ENCODE peak calls at places on chromosomes 16 and 17, in four cellular contexts. F, P, U and H are unnamed samples.

GRCh38 chr16:81621496-81621895 is 157.6 kb upstream of the PLCG2 start:
- DNase-seq in P (no peak), F (no peak), U (no peak), H (no peak)

GRCh38 chr17:1122681-1123396 is 56.9 kb downstream of the ABR start:
- DNase-seq in F (peak; percentile 98), P (peak; percentile 92), U (peak; percentile 80), H (peak; percentile 91)

GRCh38 chr17:42629420-42630009 is 20.0 kb downstream of the TUBG1 start:
- DNase-seq in U (no peak), P (no peak), F (no peak), H (no peak)

GRCh38 chr17:38885728-38886642 is 16.1 kb downstream of the LASP1 start:
- DNase-seq in F (no peak), U (no peak), P (peak; percentile 75), H (no peak)

GRCh38 chr16:31334934-31335333 is 20.0 kb upstream of the ITGAX start:
- DNase-seq in F (no peak), U (no peak), P (no peak), H (no peak)

GRCh38 chr17:4584125-4584834 is at the start of gene SMTNL2:
- DNase-seq in F (no peak), P (peak; percentile 64), U (no peak), H (peak; percentile 63)

GRCh38 chr16:70158261-70158939 is 15.2 kb upstream of the CLEC18C start:
- DNase-seq in F (no peak), P (peak; percentile 12), U (peak; percentile 17), H (peak; percentile 16)

GRCh38 chr17:7881655-7882054 is 6.9 kb upstream of the CHD3 start:
- DNase-seq in U (no peak), P (peak; percentile 65), F (no peak), H (no peak)

GRCh38 chr16:1745181-1745899 is 26.0 kb downstream of the NME3 start:
- DNase-seq in P (no peak), U (no peak), F (no peak), H (no peak)

GRCh38 chr17:40306395-40306794 is 2.6 kb upstream of the RARA start:
- DNase-seq in U (no peak), P (peak; percentile 9), F (no peak), H (no peak)

GRCh38 chr17:78960945-78961344 is 18.8 kb downstream of the LGALS3BP start:
- DNase-seq in P (no peak), F (no peak), U (no peak), H (no peak)

GRCh38 chr17:49616546-49617205 is 41.0 kb downstream of the NXPH3 start:
- DNase-seq in F (no peak), U (no peak), P (no peak), H (no peak)

GRCh38 chr16:85983064-85983463 is 84.1 kb downstream of the IRF8 start:
- DNase-seq in U (no peak), P (no peak), F (no peak), H (no peak)

GRCh38 chr17:58176200-58176599 is 9.4 kb downstream of the OR4D2 start:
- DNase-seq in P (no peak), U (no peak), F (no peak), H (no peak)

GRCh38 chr17:4393806-4394205 is 27.3 kb upstream of the UBE2G1 start:
- DNase-seq in P (no peak), F (no peak), U (no peak), H (no peak)

GRCh38 chr17:80427366-80428282 is 12.7 kb downstream of the ENDOV start:
- DNase-seq in F (peak; percentile 48), U (no peak), P (peak; percentile 56), H (no peak)

GRCh38 chr17:40355123-40355803 is 9.3 kb downstream of the GJD3 start:
- DNase-seq in F (peak; percentile 100), U (peak; percentile 88), P (peak; percentile 92), H (peak; percentile 96)

GRCh38 chr16:10694830-10695229 is at the start of gene TEKT5:
- DNase-seq in P (no peak), F (no peak), U (no peak), H (no peak)

GRCh38 chr16:57133911-57134310 is 41.5 kb downstream of the CPNE2 start:
- DNase-seq in F (no peak), P (no peak), U (no peak), H (no peak)

GRCh38 chr16:55257971-55258613 is 65.9 kb upstream of the IRX6 start:
- DNase-seq in P (peak; percentile 45), F (peak; percentile 92), U (peak; percentile 68), H (peak; percentile 84)

GRCh38 chr17:44321246-44322120 is 3.1 kb downstream of the SLC25A39 start:
- DNase-seq in F (no peak), U (no peak), P (no peak), H (no peak)

GRCh38 chr17:44320066-44320465 is 4.6 kb downstream of the SLC25A39 start:
- DNase-seq in U (no peak), P (no peak), F (no peak), H (no peak)

GRCh38 chr17:44317545-44317944 is 7.1 kb downstream of the SLC25A39 start:
- DNase-seq in U (peak; percentile 6), P (no peak), F (no peak), H (no peak)

GRCh38 chr17:44315760-44316731 is 7.6 kb downstream of the RUNDC3A start:
- DNase-seq in U (peak; percentile 56), F (peak; percentile 92), P (peak; percentile 28), H (peak; percentile 95)

GRCh38 chr17:44318077-44318892 is 6.3 kb downstream of the SLC25A39 start:
- DNase-seq in U (peak; percentile 12), F (no peak), P (peak; percentile 23), H (no peak)
- TF ChIP-seq TEAD4 in U (no peak), F (no peak), P (no peak), H (no peak)

GRCh38 chr17:19900809-19901208 is 33.1 kb upstream of the ULK2 start:
- DNase-seq in U (no peak), P (no peak), F (no peak), H (no peak)
- TF ChIP-seq TEAD4 in U (no peak), P (no peak), F (no peak), H (no peak)

GRCh38 chr16:19223235-19223847 is 55.3 kb downstream of the SYT17 start:
- DNase-seq in F (peak; percentile 89), P (no peak), U (peak; percentile 35), H (peak; percentile 86)
- TF ChIP-seq TEAD4 in F (peak; percentile 29), P (no peak), U (no peak), H (no peak)

GRCh38 chr17:82076785-82077591 is 11.4 kb upstream of the DUS1L start:
- DNase-seq in P (no peak), F (no peak), U (no peak), H (no peak)
- TF ChIP-seq TEAD4 in P (no peak), F (no peak), U (no peak), H (no peak)